ENCODE peak calls at places on chromosome 2, in five cellular contexts. X is Panc1, L is progenitor cell of endocrine pancreas, B is astrocyte of the spinal cord, K is GM13976. Y is an unnamed sample.

GRCh38 chr2:60531638-60532216 is 21.7 kb downstream of the BCL11A start:
- DNase-seq in X (no peak), L (no peak), B (no peak), K (no peak), Y (no peak)

GRCh38 chr2:38178142-38178541 is 102.2 kb upstream of the CYP1B1 start:
- DNase-seq in X (no peak), L (no peak), B (peak; percentile 80), K (no peak), Y (no peak)

GRCh38 chr2:57443985-57444501 is 602.6 kb upstream of the VRK2 start:
- DNase-seq in X (no peak), L (no peak), B (peak; percentile 71), K (no peak), Y (no peak)

GRCh38 chr2:48695991-48696390 is 59.5 kb downstream of the LHCGR start:
- DNase-seq in X (no peak), L (no peak), B (no peak), K (no peak), Y (no peak)

GRCh38 chr2:239590276-239590675 is 189.5 kb upstream of the HDAC4 start:
- DNase-seq in X (no peak), L (no peak), B (no peak), K (no peak), Y (no peak)

GRCh38 chr2:6580982-6581381 is 284.7 kb downstream of the CMPK2 start:
- DNase-seq in X (peak; percentile 5), L (no peak), B (peak; percentile 56), K (no peak), Y (peak; percentile 15)

GRCh38 chr2:114937366-114937930 is 495.0 kb downstream of the DPP10 start:
- DNase-seq in X (no peak), L (no peak), B (no peak), K (no peak), Y (no peak)

GRCh38 chr2:28705743-28706142 is 45.9 kb upstream of the PPP1CB start:
- DNase-seq in X (no peak), L (no peak), B (no peak), K (no peak), Y (no peak)

GRCh38 chr2:207184348-207184747 is 18.6 kb upstream of the KLF7 start:
- DNase-seq in X (no peak), L (no peak), B (peak; percentile 46), K (no peak), Y (no peak)

GRCh38 chr2:202442882-202443281 is 66.8 kb downstream of the BMPR2 start:
- DNase-seq in X (no peak), L (no peak), B (no peak), K (no peak), Y (no peak)

GRCh38 chr2:68971591-68972231 is 2.7 kb upstream of the GKN1 start:
- DNase-seq in X (no peak), L (no peak), B (peak; percentile 95), K (no peak), Y (peak; percentile 37)

GRCh38 chr2:217899231-217900009 is 103.4 kb downstream of the TNS1 start:
- DNase-seq in X (no peak), L (peak; percentile 48), B (peak; percentile 67), K (peak; percentile 80), Y (peak; percentile 62)

GRCh38 chr2:64797881-64798590 is 144.3 kb upstream of the SERTAD2 start:
- DNase-seq in X (no peak), L (no peak), B (peak; percentile 86), K (no peak), Y (no peak)

GRCh38 chr2:15560404-15560987 is 638 bp downstream of the NBAS start:
- DNase-seq in X (no peak), L (no peak), B (peak; percentile 39), K (peak; percentile 24), Y (no peak)

GRCh38 chr2:209471037-209471436 is 47.2 kb downstream of the MAP2 start:
- DNase-seq in X (no peak), L (no peak), B (peak; percentile 74), K (no peak), Y (no peak)

DNA sequence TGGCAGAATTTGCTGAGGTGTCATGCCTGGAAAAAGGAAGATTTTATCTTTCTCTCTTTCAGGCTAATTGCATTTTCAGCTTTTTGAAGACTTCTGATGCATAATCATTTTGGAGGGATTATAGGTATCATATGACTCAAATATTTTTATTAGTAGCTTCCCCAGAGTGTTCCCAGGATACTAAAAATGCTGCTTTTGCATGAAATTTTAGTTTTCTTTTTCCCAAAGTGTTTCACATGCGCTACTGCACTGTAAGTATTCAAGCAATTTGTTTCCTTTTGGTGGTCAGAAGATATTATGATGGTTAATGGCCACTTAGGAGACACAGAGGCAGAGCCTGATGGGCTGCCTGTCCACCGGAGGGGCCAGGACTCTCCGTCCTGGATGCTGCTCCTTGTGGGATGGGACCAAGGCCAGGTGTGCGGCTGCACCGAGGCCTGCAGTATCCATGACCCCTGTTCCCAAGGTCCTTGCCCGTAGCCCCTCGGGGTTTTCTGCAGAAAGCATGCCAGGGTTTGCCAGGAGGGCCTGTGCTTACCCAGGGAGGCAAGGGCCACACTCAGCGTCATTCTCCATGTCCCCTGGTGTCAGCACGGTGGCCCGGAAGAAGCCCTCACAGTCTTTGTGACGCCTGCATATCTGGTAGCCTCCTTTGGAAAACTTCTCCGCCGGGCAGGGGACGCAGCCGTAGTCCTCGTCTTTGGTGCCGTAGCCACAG is 60.2 kb downstream of the EDAR start:
- DNase-seq in X (no peak), L (no peak), B (no peak), K (no peak), Y (no peak)
- TF ChIP-seq CTCF in X (no peak), L (no peak), B (no peak), K (no peak), Y (no peak)

GRCh38 chr2:74225698-74226459 is 27.5 kb downstream of the MTHFD2 start:
- DNase-seq in X (no peak), L (no peak), B (no peak), K (no peak), Y (no peak)

GRCh38 chr2:74226648-74227213 is 28.3 kb downstream of the MTHFD2 start:
- DNase-seq in X (no peak), L (no peak), B (no peak), K (no peak), Y (no peak)

GRCh38 chr2:74223941-74224770 is 25.7 kb downstream of the MTHFD2 start:
- DNase-seq in X (no peak), L (no peak), B (no peak), K (no peak), Y (no peak)

GRCh38 chr2:74228772-74229171 is 30.4 kb downstream of the MTHFD2 start:
- DNase-seq in X (no peak), L (no peak), B (no peak), K (no peak), Y (no peak)

GRCh38 chr2:74227646-74228045 is 29.2 kb downstream of the MTHFD2 start:
- DNase-seq in X (no peak), L (no peak), B (no peak), K (no peak), Y (no peak)
- TF ChIP-seq CTCF in X (no peak), L (no peak), B (no peak), K (no peak), Y (no peak)

DNA sequence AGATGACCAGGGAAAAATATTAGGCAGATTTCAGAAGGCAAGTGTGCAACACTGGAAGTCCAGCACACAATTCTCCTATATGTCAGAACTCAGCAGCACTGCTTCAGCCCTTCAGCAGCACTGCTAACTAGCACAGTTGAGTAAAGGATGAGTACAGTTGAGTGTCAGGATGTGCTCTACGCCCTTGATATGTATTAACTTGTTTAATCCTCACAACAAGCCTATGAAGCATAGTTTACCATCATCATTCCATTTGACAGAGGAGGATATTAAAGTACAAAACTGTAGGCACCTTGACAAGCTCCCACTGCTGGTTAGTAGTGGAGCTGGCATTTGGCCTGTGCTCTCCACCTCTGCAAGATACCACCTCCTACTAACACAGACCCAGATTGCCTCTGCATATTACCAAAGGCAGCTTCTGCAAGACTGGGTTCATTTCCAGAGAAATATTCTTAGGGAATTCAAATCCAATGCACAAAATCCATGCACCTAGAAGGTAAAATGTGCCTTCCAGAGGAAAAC is 230.8 kb downstream of the ANAPC1 start:
- DNase-seq in X (no peak), L (no peak), B (no peak), K (no peak), Y (no peak)
- TF ChIP-seq CTCF in X (no peak), L (no peak), B (no peak), K (no peak), Y (no peak)

DNA sequence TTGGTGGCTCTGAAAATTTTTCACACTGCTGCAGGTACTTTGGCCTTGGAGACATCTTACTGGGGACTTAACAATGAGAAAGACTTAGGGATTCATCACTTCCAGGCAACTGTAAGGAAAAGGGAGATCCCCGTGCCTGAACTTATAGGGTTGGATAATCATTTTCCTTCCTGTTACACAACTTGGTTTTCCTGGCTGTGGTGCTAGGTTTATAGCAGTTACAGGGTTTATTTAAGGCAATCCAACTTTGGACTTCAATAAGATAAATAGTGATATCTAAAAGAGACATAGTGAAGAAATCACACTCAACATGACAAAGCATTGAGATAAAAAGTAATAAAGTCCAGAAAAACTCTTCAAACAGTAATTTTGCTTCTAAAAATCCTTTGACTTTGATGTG is 70.2 kb upstream of the RAPH1 start:
- DNase-seq in X (no peak), L (no peak), B (no peak), K (no peak), Y (no peak)
- TF ChIP-seq CTCF in X (no peak), L (no peak), B (no peak), K (no peak), Y (no peak)

DNA sequence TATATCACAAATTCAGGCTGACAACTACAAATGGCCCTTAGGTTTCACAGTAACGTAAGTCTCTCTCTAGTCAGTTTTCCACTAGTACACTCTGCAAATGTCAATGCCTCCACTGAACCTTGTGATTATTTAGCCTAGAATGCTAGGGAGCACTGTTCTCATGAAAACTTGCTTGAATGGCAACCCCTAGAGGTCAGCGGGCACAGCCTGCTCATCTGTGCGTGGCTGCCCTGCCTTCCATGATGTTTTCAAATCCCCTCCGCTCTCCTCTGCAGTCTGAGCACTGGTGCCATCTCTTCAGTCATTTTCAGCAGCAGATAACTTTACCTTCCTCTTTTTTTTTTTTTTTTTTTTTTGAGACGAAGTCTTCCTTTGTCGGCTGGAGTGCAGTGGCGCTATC is 84.1 kb upstream of the GULP1 start:
- DNase-seq in X (no peak), L (no peak), B (no peak), K (no peak), Y (no peak)
- TF ChIP-seq CTCF in X (no peak), L (no peak), B (no peak), K (no peak), Y (no peak)